ENCODE peak calls at places on chromosomes 13 and 19, in six cellular contexts. One of them, this sample, is unnamed.

GRCh38 chr13:21925720-21926119 is 254.8 kb downstream of the FGF9 start:
- DNase-seq in mammary epithelial cell: no peak
- DNase-seq in left lung: no peak
- DNase-seq in CD8-positive, alpha-beta memory T cell: no peak
- DNase-seq in CD4-positive, alpha-beta memory T cell: no peak
- DNase-seq in psoas muscle: no peak
- DNase-seq in this sample: no peak

GRCh38 chr13:100890645-100891044 is 216.1 kb upstream of the TMTC4 start:
- DNase-seq in mammary epithelial cell: no peak
- DNase-seq in left lung: no peak
- DNase-seq in CD8-positive, alpha-beta memory T cell: no peak
- DNase-seq in CD4-positive, alpha-beta memory T cell: no peak
- DNase-seq in psoas muscle: no peak
- DNase-seq in this sample: no peak

GRCh38 chr13:105083986-105084385 is 1451.5 kb downstream of the EFNB2 start:
- DNase-seq in mammary epithelial cell: no peak
- DNase-seq in left lung: no peak
- DNase-seq in CD8-positive, alpha-beta memory T cell: no peak
- DNase-seq in CD4-positive, alpha-beta memory T cell: no peak
- DNase-seq in psoas muscle: no peak
- DNase-seq in this sample: no peak

GRCh38 chr13:39353988-39354387 is 249.0 kb downstream of the LHFPL6 start:
- DNase-seq in mammary epithelial cell: peak; percentile 77
- DNase-seq in left lung: no peak
- DNase-seq in CD8-positive, alpha-beta memory T cell: no peak
- DNase-seq in CD4-positive, alpha-beta memory T cell: no peak
- DNase-seq in psoas muscle: no peak
- DNase-seq in this sample: no peak

GRCh38 chr13:32443111-32443510 is 15.2 kb upstream of the N4BP2L1 start:
- DNase-seq in mammary epithelial cell: no peak
- DNase-seq in left lung: no peak
- DNase-seq in CD8-positive, alpha-beta memory T cell: no peak
- DNase-seq in CD4-positive, alpha-beta memory T cell: peak; percentile 41
- DNase-seq in psoas muscle: no peak
- DNase-seq in this sample: no peak

GRCh38 chr13:61770697-61771096 is 355.0 kb upstream of the PCDH20 start:
- DNase-seq in mammary epithelial cell: no peak
- DNase-seq in left lung: no peak
- DNase-seq in CD8-positive, alpha-beta memory T cell: no peak
- DNase-seq in CD4-positive, alpha-beta memory T cell: no peak
- DNase-seq in psoas muscle: no peak
- DNase-seq in this sample: no peak

GRCh38 chr19:10855879-10856522 is 7.8 kb downstream of the C19orf38 start:
- DNase-seq in mammary epithelial cell: no peak
- DNase-seq in left lung: no peak
- DNase-seq in CD8-positive, alpha-beta memory T cell: no peak
- DNase-seq in CD4-positive, alpha-beta memory T cell: no peak
- DNase-seq in psoas muscle: no peak
- DNase-seq in this sample: no peak

GRCh38 chr13:50198508-50198907 is 183.3 kb downstream of the KCNRG start:
- DNase-seq in mammary epithelial cell: peak; percentile 83
- DNase-seq in left lung: no peak
- DNase-seq in CD8-positive, alpha-beta memory T cell: no peak
- DNase-seq in CD4-positive, alpha-beta memory T cell: no peak
- DNase-seq in psoas muscle: no peak
- DNase-seq in this sample: no peak

GRCh38 chr19:34838248-34838647 is 65.2 kb upstream of the ZNF599 start:
- DNase-seq in mammary epithelial cell: peak; percentile 11
- DNase-seq in left lung: no peak
- DNase-seq in CD8-positive, alpha-beta memory T cell: no peak
- DNase-seq in CD4-positive, alpha-beta memory T cell: no peak
- DNase-seq in psoas muscle: no peak
- DNase-seq in this sample: no peak

GRCh38 chr13:19117913-19118739 is 63.5 kb downstream of the TUBA3C start:
- DNase-seq in mammary epithelial cell: no peak
- DNase-seq in left lung: no peak
- DNase-seq in CD8-positive, alpha-beta memory T cell: no peak
- DNase-seq in CD4-positive, alpha-beta memory T cell: no peak
- DNase-seq in psoas muscle: no peak
- DNase-seq in this sample: no peak

DNA sequence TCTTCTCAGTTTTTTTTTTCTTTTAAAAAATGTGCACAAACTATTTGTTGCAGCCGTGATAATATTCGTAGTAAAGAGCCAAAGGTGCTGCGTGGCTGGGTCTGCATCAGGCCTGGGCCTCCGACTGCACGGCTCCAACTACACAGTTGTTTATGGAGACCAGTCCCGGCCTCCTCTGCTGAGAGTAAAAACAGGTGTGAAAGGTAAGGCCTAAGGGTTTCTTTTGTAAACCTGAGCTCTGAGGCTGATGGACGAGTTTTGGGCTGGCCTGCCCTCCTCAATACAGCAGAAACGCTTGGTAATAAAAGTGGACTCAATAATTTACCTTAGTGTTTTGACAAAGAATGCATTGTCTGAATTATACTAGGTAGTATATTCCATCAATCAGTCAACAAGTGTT is 3.9 kb downstream of the MBNL2 start:
- DNase-seq in mammary epithelial cell: peak; percentile 25
- DNase-seq in left lung: no peak
- DNase-seq in CD8-positive, alpha-beta memory T cell: no peak
- DNase-seq in CD4-positive, alpha-beta memory T cell: no peak
- DNase-seq in psoas muscle: no peak
- DNase-seq in this sample: no peak
- H3K4me3 ChIP-seq in mammary epithelial cell: peak overlapping the region; percentile 85
- H3K4me3 ChIP-seq in left lung: no peak overlapping the region
- H3K4me3 ChIP-seq in CD8-positive, alpha-beta memory T cell: peak overlapping the region; percentile 3
- H3K4me3 ChIP-seq in CD4-positive, alpha-beta memory T cell: peak overlapping the region; percentile 76
- H3K4me3 ChIP-seq in psoas muscle: peak overlapping the region; percentile 83
- H3K4me3 ChIP-seq in this sample: peak overlapping the region; percentile 100

GRCh38 chr19:12202250-12202649 is 39.4 kb downstream of the ZNF136 start:
- DNase-seq in mammary epithelial cell: no peak
- DNase-seq in left lung: no peak
- DNase-seq in CD8-positive, alpha-beta memory T cell: peak; percentile 6
- DNase-seq in CD4-positive, alpha-beta memory T cell: peak; percentile 54
- DNase-seq in psoas muscle: no peak
- DNase-seq in this sample: no peak

GRCh38 chr19:12200020-12200419 is 37.1 kb downstream of the ZNF136 start:
- DNase-seq in mammary epithelial cell: no peak
- DNase-seq in left lung: no peak
- DNase-seq in CD8-positive, alpha-beta memory T cell: no peak
- DNase-seq in CD4-positive, alpha-beta memory T cell: no peak
- DNase-seq in psoas muscle: no peak
- DNase-seq in this sample: no peak

GRCh38 chr19:12194827-12195500 is 32.1 kb downstream of the ZNF136 start:
- DNase-seq in mammary epithelial cell: peak; percentile 35
- DNase-seq in left lung: peak; percentile 86
- DNase-seq in CD8-positive, alpha-beta memory T cell: peak; percentile 3
- DNase-seq in CD4-positive, alpha-beta memory T cell: peak; percentile 58
- DNase-seq in psoas muscle: peak; percentile 74
- DNase-seq in this sample: peak; percentile 88

GRCh38 chr19:12195501-12195860 is 32.6 kb downstream of the ZNF136 start:
- DNase-seq in mammary epithelial cell: no peak
- DNase-seq in left lung: no peak
- DNase-seq in CD8-positive, alpha-beta memory T cell: no peak
- DNase-seq in CD4-positive, alpha-beta memory T cell: no peak
- DNase-seq in psoas muscle: no peak
- DNase-seq in this sample: no peak

GRCh38 chr19:12198136-12198535 is 35.2 kb downstream of the ZNF136 start:
- DNase-seq in mammary epithelial cell: no peak
- DNase-seq in left lung: no peak
- DNase-seq in CD8-positive, alpha-beta memory T cell: no peak
- DNase-seq in CD4-positive, alpha-beta memory T cell: no peak
- DNase-seq in psoas muscle: no peak
- DNase-seq in this sample: no peak
- H3K9me3 ChIP-seq in mammary epithelial cell: peaks cover 42% of the 10 kb centered on the region
- H3K9me3 ChIP-seq in left lung: peaks cover 46% of the 10 kb centered on the region
- H3K9me3 ChIP-seq in CD8-positive, alpha-beta memory T cell: peaks cover 8% of the 10 kb centered on the region
- H3K9me3 ChIP-seq in CD4-positive, alpha-beta memory T cell: peaks cover 27% of the 10 kb centered on the region
- H3K9me3 ChIP-seq in psoas muscle: peaks cover 15% of the 10 kb centered on the region
- H3K9me3 ChIP-seq in this sample: peaks cover 19% of the 10 kb centered on the region

GRCh38 chr13:114023716-114024602 is 50.1 kb upstream of the C13orf46 start:
- DNase-seq in mammary epithelial cell: no peak
- DNase-seq in left lung: no peak
- DNase-seq in CD8-positive, alpha-beta memory T cell: no peak
- DNase-seq in CD4-positive, alpha-beta memory T cell: no peak
- DNase-seq in psoas muscle: no peak
- DNase-seq in this sample: peak; percentile 73

GRCh38 chr13:114026128-114026880 is 52.4 kb upstream of the C13orf46 start:
- DNase-seq in mammary epithelial cell: no peak
- DNase-seq in left lung: no peak
- DNase-seq in CD8-positive, alpha-beta memory T cell: no peak
- DNase-seq in CD4-positive, alpha-beta memory T cell: no peak
- DNase-seq in psoas muscle: no peak
- DNase-seq in this sample: peak; percentile 62

GRCh38 chr13:114024603-114025431 is 50.9 kb upstream of the C13orf46 start:
- DNase-seq in mammary epithelial cell: no peak
- DNase-seq in left lung: no peak
- DNase-seq in CD8-positive, alpha-beta memory T cell: no peak
- DNase-seq in CD4-positive, alpha-beta memory T cell: no peak
- DNase-seq in psoas muscle: no peak
- DNase-seq in this sample: no peak

GRCh38 chr13:114027046-114027760 is 53.3 kb upstream of the C13orf46 start:
- DNase-seq in mammary epithelial cell: no peak
- DNase-seq in left lung: no peak
- DNase-seq in CD8-positive, alpha-beta memory T cell: no peak
- DNase-seq in CD4-positive, alpha-beta memory T cell: no peak
- DNase-seq in psoas muscle: peak; percentile 84
- DNase-seq in this sample: peak; percentile 86

DNA sequence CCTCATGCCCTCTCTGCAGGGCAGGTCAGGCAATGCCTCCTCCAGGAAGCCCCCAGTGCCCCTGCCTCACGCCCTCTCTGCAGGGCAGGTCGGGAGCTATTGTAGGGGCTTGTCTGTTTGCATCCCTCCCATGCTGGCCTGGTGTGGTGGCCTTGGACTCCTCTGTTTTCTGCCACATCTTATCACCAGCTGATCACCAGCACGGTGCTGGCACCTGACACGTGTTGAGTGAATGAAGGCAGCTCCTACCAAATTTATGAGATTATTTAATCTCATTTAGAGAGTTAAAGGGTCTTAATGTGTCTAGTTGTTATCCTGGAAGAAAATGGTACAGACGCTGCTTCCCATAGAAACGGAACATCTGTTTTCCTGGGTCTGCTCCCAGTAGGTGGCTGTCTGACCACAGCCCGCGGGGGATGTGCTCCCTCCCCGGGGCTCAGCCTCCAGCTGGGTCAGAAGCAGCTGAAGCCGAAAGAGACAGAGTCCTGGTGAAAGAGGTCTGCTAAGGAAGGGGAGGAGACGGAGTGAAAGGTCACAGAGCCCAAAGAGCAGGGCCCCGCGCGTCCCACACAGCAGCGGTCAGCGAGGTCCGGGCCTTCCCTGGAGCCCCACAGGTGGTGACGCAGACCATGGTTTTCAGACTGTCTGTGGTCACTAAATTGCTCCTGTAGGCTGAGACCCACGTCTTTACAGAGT is 51.7 kb upstream of the C13orf46 start:
- DNase-seq in mammary epithelial cell: no peak
- DNase-seq in left lung: no peak
- DNase-seq in CD8-positive, alpha-beta memory T cell: no peak
- DNase-seq in CD4-positive, alpha-beta memory T cell: no peak
- DNase-seq in psoas muscle: no peak
- DNase-seq in this sample: peak; percentile 57
- H3K27ac ChIP-seq in mammary epithelial cell: no peak overlapping the region
- H3K27ac ChIP-seq in left lung: no peak overlapping the region
- H3K27ac ChIP-seq in CD8-positive, alpha-beta memory T cell: no peak overlapping the region
- H3K27ac ChIP-seq in CD4-positive, alpha-beta memory T cell: no peak overlapping the region
- H3K27ac ChIP-seq in psoas muscle: no peak overlapping the region
- H3K27ac ChIP-seq in this sample: no peak overlapping the region

GRCh38 chr19:37466798-37467607 is at the start of gene ZNF569:
- DNase-seq in mammary epithelial cell: peak; percentile 93
- DNase-seq in left lung: peak; percentile 93
- DNase-seq in CD8-positive, alpha-beta memory T cell: peak; percentile 80
- DNase-seq in CD4-positive, alpha-beta memory T cell: peak; percentile 96
- DNase-seq in psoas muscle: peak; percentile 94
- DNase-seq in this sample: peak; percentile 94

GRCh38 chr19:37470216-37470615 is 1.1 kb downstream of the ZNF570 start:
- DNase-seq in mammary epithelial cell: no peak
- DNase-seq in left lung: no peak
- DNase-seq in CD8-positive, alpha-beta memory T cell: no peak
- DNase-seq in CD4-positive, alpha-beta memory T cell: no peak
- DNase-seq in psoas muscle: no peak
- DNase-seq in this sample: no peak

GRCh38 chr19:37466277-37466797 is 907 bp downstream of the ZNF569 start:
- DNase-seq in mammary epithelial cell: no peak
- DNase-seq in left lung: no peak
- DNase-seq in CD8-positive, alpha-beta memory T cell: no peak
- DNase-seq in CD4-positive, alpha-beta memory T cell: no peak
- DNase-seq in psoas muscle: no peak
- DNase-seq in this sample: no peak

GRCh38 chr19:37468961-37469777 is at the start of gene ZNF570:
- DNase-seq in mammary epithelial cell: peak; percentile 86
- DNase-seq in left lung: peak; percentile 90
- DNase-seq in CD8-positive, alpha-beta memory T cell: peak; percentile 80
- DNase-seq in CD4-positive, alpha-beta memory T cell: peak; percentile 92
- DNase-seq in psoas muscle: peak; percentile 95
- DNase-seq in this sample: peak; percentile 97

GRCh38 chr19:37467608-37468090 is 405 bp upstream of the ZNF569 start:
- DNase-seq in mammary epithelial cell: no peak
- DNase-seq in left lung: no peak
- DNase-seq in CD8-positive, alpha-beta memory T cell: no peak
- DNase-seq in CD4-positive, alpha-beta memory T cell: no peak
- DNase-seq in psoas muscle: no peak
- DNase-seq in this sample: no peak
- H3K4me3 ChIP-seq in mammary epithelial cell: no peak overlapping the region
- H3K4me3 ChIP-seq in left lung: peak overlapping the region; percentile 85
- H3K4me3 ChIP-seq in CD8-positive, alpha-beta memory T cell: peak overlapping the region; percentile 94
- H3K4me3 ChIP-seq in CD4-positive, alpha-beta memory T cell: peak overlapping the region; percentile 83
- H3K4me3 ChIP-seq in psoas muscle: peak overlapping the region; percentile 93
- H3K4me3 ChIP-seq in this sample: peak overlapping the region; percentile 61

DNA sequence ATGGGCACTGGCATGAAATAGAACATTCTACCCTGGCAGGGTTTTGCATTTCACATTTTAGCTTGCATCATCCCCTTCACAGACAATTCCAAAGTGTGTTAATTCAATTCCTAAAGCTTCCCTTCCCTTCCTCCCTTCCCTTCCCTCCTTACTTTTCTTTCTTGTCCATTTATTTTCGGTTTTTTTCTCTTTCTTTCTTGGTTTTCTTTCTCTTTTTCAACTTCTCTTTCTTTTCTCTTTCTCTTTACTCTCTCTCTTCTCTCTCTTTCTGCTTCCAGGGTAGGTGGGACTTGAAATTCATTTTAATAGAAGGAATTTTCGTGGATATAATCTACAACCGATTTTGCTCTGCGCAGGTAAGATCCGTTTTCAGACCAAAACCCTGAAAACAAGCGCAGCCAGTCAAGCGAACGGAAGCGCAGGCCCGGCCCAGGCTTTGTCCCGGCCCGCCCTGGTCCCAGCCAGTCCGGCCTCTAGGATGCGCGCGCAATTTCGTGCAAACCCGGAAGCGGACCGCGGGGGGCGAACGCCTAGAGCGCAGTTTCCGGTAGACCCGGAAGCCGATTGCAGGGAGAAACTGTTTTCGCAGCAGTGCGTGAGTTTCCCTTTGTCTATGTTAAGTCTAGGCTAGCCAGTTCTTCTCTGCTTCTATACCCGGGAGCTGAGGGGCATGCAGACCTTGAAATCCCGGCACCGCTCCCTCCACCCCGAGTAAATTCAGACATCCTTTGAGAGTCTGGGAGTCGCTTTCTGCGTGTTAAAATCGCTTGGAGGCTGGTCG is at the start of gene ZNF528:
- DNase-seq in mammary epithelial cell: peak; percentile 91
- DNase-seq in left lung: peak; percentile 95
- DNase-seq in CD8-positive, alpha-beta memory T cell: peak; percentile 91
- DNase-seq in CD4-positive, alpha-beta memory T cell: peak; percentile 88
- DNase-seq in psoas muscle: peak; percentile 98
- DNase-seq in this sample: peak; percentile 98
- H3K9me3 ChIP-seq in mammary epithelial cell: peaks cover 20% of the 10 kb centered on the region
- H3K9me3 ChIP-seq in left lung: peaks cover 74% of the 10 kb centered on the region
- H3K9me3 ChIP-seq in CD8-positive, alpha-beta memory T cell: peaks cover 16% of the 10 kb centered on the region
- H3K9me3 ChIP-seq in CD4-positive, alpha-beta memory T cell: peaks cover 8% of the 10 kb centered on the region
- H3K9me3 ChIP-seq in psoas muscle: peaks cover 7% of the 10 kb centered on the region
- H3K9me3 ChIP-seq in this sample: peaks cover 11% of the 10 kb centered on the region

This sample was measured in aorta.